ENCODE peak calls at places on chromosomes 11 and 22, in four cellular contexts. L is WTC11, P is K562, M is HepG2. B is an unnamed sample.

GRCh38 chr22:40922484-40923303 is 28.5 kb upstream of the RBX1 start:
- DNase-seq in L (no peak), P (peak; percentile 17), M (peak; percentile 40), B (peak; percentile 63)

GRCh38 chr11:28833670-28834069 is 725.5 kb downstream of the METTL15 start:
- DNase-seq in M (no peak), P (no peak), L (no peak), B (no peak)

GRCh38 chr11:110431212-110432073 is 1.7 kb downstream of the FDX1 start:
- DNase-seq in M (no peak), P (no peak), L (no peak), B (no peak)

GRCh38 chr11:116311141-116311540 is 461.6 kb downstream of the BUD13 start:
- DNase-seq in P (no peak), M (no peak), L (no peak), B (no peak)

GRCh38 chr22:46587492-46588278 is 32.5 kb upstream of the GRAMD4 start:
- DNase-seq in M (no peak), P (no peak), L (peak; percentile 13), B (no peak)

GRCh38 chr11:198236-198806 is 5.4 kb downstream of the SCGB1C1 start:
- DNase-seq in L (no peak), M (no peak), P (no peak), B (no peak)

GRCh38 chr22:46696614-46697013 is 41.4 kb downstream of the CERK start:
- DNase-seq in M (no peak), P (no peak), L (no peak), B (no peak)

GRCh38 chr11:2214527-2215229 is 43.1 kb upstream of the TH start:
- DNase-seq in M (peak; percentile 16), L (no peak), P (peak; percentile 3), B (no peak)

GRCh38 chr11:63698976-63699733 is 17.9 kb downstream of the RTN3 start:
- DNase-seq in P (no peak), L (no peak), M (no peak), B (no peak)

GRCh38 chr11:9280655-9281301 is 15.6 kb upstream of the DENND5A start:
- DNase-seq in M (no peak), P (no peak), L (no peak), B (no peak)

GRCh38 chr22:35642305-35642741 is 5.9 kb upstream of the APOL6 start:
- DNase-seq in L (no peak), P (no peak), M (peak; percentile 47), B (no peak)

GRCh38 chr11:42407379-42407778 is 904.4 kb upstream of the API5 start:
- DNase-seq in M (no peak), P (no peak), L (peak; percentile 93), B (no peak)

GRCh38 chr22:37591823-37592404 is 12.0 kb upstream of the LGALS2 start:
- DNase-seq in M (no peak), L (no peak), P (no peak), B (no peak)

GRCh38 chr11:116948375-116948774 is 111.0 kb upstream of the APOA1 start:
- DNase-seq in M (no peak), P (no peak), L (no peak), B (no peak)

DNA sequence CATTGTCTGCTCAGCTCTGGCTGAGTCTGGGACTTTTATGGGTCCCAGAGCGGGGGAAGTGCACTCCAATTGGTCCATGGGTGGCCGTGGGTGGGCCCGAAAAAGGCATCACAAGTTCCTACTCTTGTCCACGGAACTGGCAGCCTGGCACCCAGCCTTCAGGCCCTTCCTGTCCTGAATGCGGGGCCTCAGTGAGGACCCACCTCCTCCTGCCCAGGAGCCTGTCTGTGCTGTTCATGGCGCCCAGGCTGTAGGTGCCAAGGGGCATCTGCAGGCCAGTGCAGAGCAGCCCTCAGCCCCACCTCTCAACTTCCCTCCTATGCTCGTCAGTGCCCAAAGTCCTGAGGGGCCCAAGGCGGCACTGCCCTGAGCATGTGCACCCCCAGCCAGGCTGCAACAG is 411.7 kb upstream of the KIRREL3 start:
- DNase-seq in M (no peak), L (no peak), P (no peak), B (no peak)
- TF ChIP-seq ELF4 in M (no peak), L (no peak), P (no peak), B (no peak)

DNA sequence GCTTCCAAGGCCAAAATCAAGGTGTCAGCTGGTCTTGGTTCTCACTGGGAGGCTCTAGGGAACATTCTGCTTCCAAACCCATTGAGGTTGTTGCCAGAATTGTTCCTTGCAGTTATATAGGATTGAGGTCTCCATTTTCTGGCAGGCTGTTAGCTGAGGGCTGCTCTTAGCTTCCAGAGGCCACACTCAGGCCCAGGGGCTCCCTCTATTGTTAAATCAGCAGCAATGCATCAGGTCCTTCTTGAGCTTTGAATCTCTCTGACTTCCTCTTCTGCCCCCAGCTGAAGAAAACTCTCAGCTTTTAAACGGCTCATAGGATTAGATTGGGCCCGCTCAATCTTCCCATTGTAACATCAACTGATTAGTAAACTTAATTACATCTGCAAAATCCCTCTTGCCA is 39.3 kb upstream of the BSX start:
- DNase-seq in M (peak; percentile 43), L (peak; percentile 36), P (peak; percentile 45), B (peak; percentile 73)
- TF ChIP-seq ELF4 in M (no peak), L (no peak), P (no peak), B (no peak)

GRCh38 chr22:42461511-42461910 is 29.3 kb upstream of the NFAM1 start:
- DNase-seq in P (no peak), M (no peak), L (peak; percentile 54), B (no peak)

GRCh38 chr22:42459273-42460040 is 27.3 kb upstream of the NFAM1 start:
- DNase-seq in P (peak; percentile 27), M (no peak), L (no peak), B (peak; percentile 35)

GRCh38 chr22:42462016-42462415 is 29.8 kb upstream of the NFAM1 start:
- DNase-seq in L (no peak), P (peak; percentile 71), M (no peak), B (no peak)
- TF ChIP-seq ELF4 in L (no peak), P (no peak), M (no peak), B (no peak)

GRCh38 chr11:114343020-114343419 is 46.8 kb downstream of the NNMT start:
- DNase-seq in M (no peak), P (no peak), L (no peak), B (no peak)

GRCh38 chr11:114342476-114342875 is 46.3 kb downstream of the NNMT start:
- DNase-seq in P (no peak), L (no peak), M (no peak), B (no peak)

GRCh38 chr11:114343493-114343892 is 47.3 kb downstream of the NNMT start:
- DNase-seq in M (no peak), P (no peak), L (no peak), B (no peak)

GRCh38 chr11:114344494-114344893 is 48.3 kb downstream of the NNMT start:
- DNase-seq in L (no peak), M (no peak), P (no peak), B (no peak)

GRCh38 chr11:114340311-114341131 is 44.3 kb downstream of the NNMT start:
- DNase-seq in L (peak; percentile 41), M (peak; percentile 30), P (peak; percentile 63), B (peak; percentile 63)
- TF ChIP-seq ELF4 in L (no peak), M (no peak), P (no peak), B (no peak)

GRCh38 chr11:15852179-15852578 is 504.2 kb downstream of the SOX6 start:
- DNase-seq in M (peak; percentile 13), L (peak; percentile 26), P (peak; percentile 26), B (peak; percentile 37)
- TF ChIP-seq ELF4 in M (no peak), L (no peak), P (no peak), B (no peak)

GRCh38 chr11:115162919-115163318 is 341.3 kb downstream of the CADM1 start:
- DNase-seq in M (no peak), L (no peak), P (no peak), B (no peak)

GRCh38 chr11:115161876-115162275 is 342.3 kb downstream of the CADM1 start:
- DNase-seq in M (no peak), L (no peak), P (no peak), B (no peak)

GRCh38 chr11:115168229-115168671 is 336.0 kb downstream of the CADM1 start:
- DNase-seq in P (no peak), M (no peak), L (no peak), B (no peak)

GRCh38 chr11:115166826-115167225 is 337.4 kb downstream of the CADM1 start:
- DNase-seq in P (no peak), L (no peak), M (no peak), B (peak; percentile 49)

DNA sequence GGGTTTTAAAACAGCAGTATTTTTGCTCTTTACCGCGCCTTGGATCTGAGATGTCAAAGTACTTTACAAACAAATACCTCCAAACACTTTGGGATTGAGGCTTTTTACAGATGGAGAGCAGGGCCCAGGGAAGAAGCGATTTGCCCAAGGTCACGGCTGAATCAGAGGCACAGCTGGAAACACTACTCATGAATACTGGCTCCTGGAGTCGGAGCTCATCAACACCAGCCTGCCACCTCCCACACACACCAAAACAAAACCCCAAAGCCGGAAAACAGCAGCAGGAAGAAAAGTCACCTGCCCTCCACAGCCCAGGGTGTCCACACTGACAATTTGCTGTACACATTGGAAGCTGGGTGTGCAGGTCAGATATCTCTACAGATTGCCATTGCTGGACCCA is 339.4 kb downstream of the CADM1 start:
- DNase-seq in M (no peak), L (peak; percentile 43), P (no peak), B (no peak)
- TF ChIP-seq ELF4 in M (no peak), L (no peak), P (no peak), B (no peak)

DNA sequence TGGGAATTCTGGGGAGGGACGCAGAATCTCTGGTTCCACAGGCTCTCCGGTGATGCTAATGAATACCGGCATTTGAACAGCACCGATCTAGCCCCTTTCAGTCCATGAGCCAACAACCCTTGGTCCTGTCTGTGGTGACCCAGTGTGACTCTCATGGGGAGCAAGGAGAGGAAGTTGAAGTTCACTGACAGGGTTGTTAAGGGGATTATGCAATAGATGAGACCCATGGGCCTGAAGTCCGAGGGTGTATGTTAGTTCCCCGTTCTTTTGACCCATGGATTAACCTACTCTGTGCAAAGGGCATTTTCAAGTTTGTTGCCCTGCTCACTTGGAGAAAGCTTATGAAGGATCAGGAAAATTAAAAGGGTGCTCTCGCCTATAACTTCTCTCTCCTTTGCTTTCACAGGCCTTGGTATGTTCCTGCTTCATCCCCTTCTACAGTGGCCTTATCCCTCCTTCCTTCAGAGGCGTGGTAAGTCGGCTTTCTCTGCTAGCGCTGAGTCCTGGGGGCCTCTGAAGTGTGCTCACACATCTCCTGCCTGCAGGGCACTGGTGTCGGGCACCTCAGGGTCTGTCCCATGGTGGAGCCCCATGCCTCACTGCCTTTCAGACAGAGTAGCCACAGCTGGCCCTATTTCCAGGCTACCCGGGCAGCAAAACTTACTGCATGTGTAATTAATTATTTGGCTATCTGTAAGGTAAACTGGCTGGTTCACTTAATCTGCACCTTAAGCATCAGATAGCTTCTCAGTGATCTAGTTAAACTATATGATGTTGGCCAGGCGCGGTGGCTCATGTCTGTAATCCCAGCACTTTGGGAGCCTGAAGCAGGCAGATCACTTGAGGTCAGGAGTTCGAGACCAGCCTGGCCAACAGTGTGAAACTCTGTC is 5.1 kb downstream of the PNPLA3 start:
- DNase-seq in L (no peak), P (no peak), M (no peak), B (no peak)
- TF ChIP-seq ELF4 in L (no peak), P (no peak), M (no peak), B (no peak)

B was measured in HEK293T.